ENCODE peak calls at places on chromosomes 11 and 22, in seven cellular contexts. M is BJ, G is A549, Z is heart left ventricle, A is choroid plexus epithelial cell, H is lung, U is foreskin fibroblast. E is an unnamed sample.

GRCh38 chr22:37784829-37785495 is 22.8 kb upstream of the GCAT start:
- DNase-seq in M (no peak), G (no peak), Z (no peak), A (no peak), H (no peak), U (no peak), E (no peak)

GRCh38 chr11:93735627-93736026 is 5.7 kb downstream of the TAF1D start:
- DNase-seq in M (no peak), G (no peak), Z (no peak), A (no peak), H (no peak), U (no peak), E (no peak)

GRCh38 chr11:118524356-118524755 is 2.9 kb upstream of the TTC36 start:
- DNase-seq in M (no peak), G (no peak), Z (peak; percentile 35), A (no peak), H (no peak), U (no peak), E (no peak)

GRCh38 chr11:100753562-100753961 is 66.5 kb downstream of the ARHGAP42 start:
- DNase-seq in M (no peak), G (no peak), Z (no peak), A (no peak), H (no peak), U (no peak), E (no peak)

GRCh38 chr11:131734871-131735270 is 364.5 kb downstream of the NTM start:
- DNase-seq in M (no peak), G (no peak), Z (no peak), A (no peak), H (no peak), U (no peak), E (no peak)

GRCh38 chr11:64447717-64448598 is 89.0 kb downstream of the RPS6KA4 start:
- DNase-seq in M (no peak), G (no peak), Z (peak; percentile 58), A (peak; percentile 9), H (no peak), U (peak; percentile 48), E (no peak)

GRCh38 chr22:36541831-36542391 is 12.9 kb upstream of the EIF3D start:
- DNase-seq in M (peak; percentile 65), G (peak; percentile 69), Z (no peak), A (peak; percentile 87), H (no peak), U (peak; percentile 81), E (peak; percentile 74)

GRCh38 chr11:130647371-130647770 is 198.9 kb downstream of the ADAMTS15 start:
- DNase-seq in M (no peak), G (no peak), Z (no peak), A (no peak), H (no peak), U (no peak), E (no peak)

GRCh38 chr11:15672822-15673221 is 558.1 kb downstream of the INSC start:
- DNase-seq in M (no peak), G (no peak), Z (no peak), A (no peak), H (peak; percentile 13), U (no peak), E (no peak)

GRCh38 chr11:121630041-121630440 is 177.3 kb upstream of the SORL1-AS1 start:
- DNase-seq in M (no peak), G (no peak), Z (no peak), A (peak; percentile 87), H (no peak), U (peak; percentile 89), E (no peak)

GRCh38 chr11:71505001-71505400 is 22.1 kb upstream of the KRTAP5-7 start:
- DNase-seq in M (no peak), G (no peak), Z (no peak), A (no peak), H (no peak), U (no peak), E (no peak)

GRCh38 chr22:37749831-37750595 is 53.2 kb downstream of the TRIOBP start:
- DNase-seq in M (no peak), G (no peak), Z (peak; percentile 73), A (peak; percentile 68), H (no peak), U (peak; percentile 91), E (no peak)

GRCh38 chr11:44564198-44564597 is 1.3 kb upstream of the CD82 start:
- DNase-seq in M (no peak), G (no peak), Z (no peak), A (no peak), H (no peak), U (no peak), E (peak; percentile 14)

GRCh38 chr11:44564653-44565007 is 833 bp upstream of the CD82 start:
- DNase-seq in M (peak; percentile 40), G (no peak), Z (peak; percentile 91), A (peak; percentile 75), H (peak; percentile 75), U (peak; percentile 93), E (no peak)

GRCh38 chr11:44565746-44566558 is 489 bp downstream of the CD82 start:
- DNase-seq in M (no peak), G (no peak), Z (no peak), A (no peak), H (no peak), U (no peak), E (peak; percentile 26)

GRCh38 chr11:44566559-44566949 is 1.1 kb downstream of the CD82 start:
- DNase-seq in M (no peak), G (no peak), Z (no peak), A (no peak), H (no peak), U (no peak), E (peak; percentile 22)

DNA sequence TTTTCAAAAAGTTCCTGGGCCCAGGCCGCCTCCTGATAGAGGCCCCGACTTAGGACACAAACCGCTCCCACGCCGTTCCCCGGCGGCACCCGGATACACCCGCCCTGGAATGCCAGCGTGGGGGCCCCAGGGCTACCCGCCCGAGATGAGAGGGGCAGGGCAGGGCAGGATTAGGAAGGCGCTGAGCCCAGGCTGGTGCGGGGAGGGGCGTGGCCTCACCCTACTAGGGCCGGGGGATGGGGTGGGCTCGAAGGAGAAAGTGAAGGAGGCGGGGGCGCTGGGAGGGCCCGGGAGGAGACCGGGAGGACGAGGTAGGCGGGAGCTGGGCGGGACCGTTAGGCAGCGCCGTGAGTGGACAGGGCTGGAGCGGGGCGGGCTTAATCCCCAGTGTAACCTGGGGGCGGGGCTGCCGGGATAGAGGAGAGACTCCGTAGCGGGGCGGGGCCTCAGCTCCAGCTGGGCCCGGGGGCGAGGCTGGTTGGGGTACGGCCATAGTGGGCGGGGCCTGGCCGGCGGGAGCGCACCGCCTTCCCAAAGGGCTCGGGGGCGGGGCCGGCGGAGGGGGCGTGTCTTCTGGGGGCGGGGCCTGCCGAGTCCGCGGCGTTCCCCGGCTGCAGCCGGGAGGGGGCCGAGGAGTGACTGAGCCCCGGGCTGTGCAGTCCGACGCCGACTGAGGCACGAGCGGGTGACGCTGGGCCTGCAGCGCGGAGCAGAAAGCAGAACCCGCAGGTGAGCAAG is at the start of gene CD82:
- DNase-seq in M (peak; percentile 86), G (peak; percentile 96), Z (peak; percentile 100), A (peak; percentile 99), H (peak; percentile 100), U (peak; percentile 99), E (peak; percentile 99)
- TF ChIP-seq CTCF in M (peak; percentile 39), G (no peak), Z (peak; percentile 40), A (no peak), H (no peak), U (no peak), E (peak; percentile 30)

GRCh38 chr11:128555606-128556005 is 31.8 kb downstream of the ETS1 start:
- DNase-seq in M (no peak), G (peak; percentile 24), Z (no peak), A (peak; percentile 54), H (no peak), U (peak; percentile 27), E (no peak)
- TF ChIP-seq CTCF in M (peak; percentile 46), G (no peak), Z (peak; percentile 21), A (peak; percentile 73), H (no peak), U (peak; percentile 54), E (no peak)

GRCh38 chr22:33272866-33273265 is 214.7 kb upstream of the SYN3 start:
- DNase-seq in M (no peak), G (no peak), Z (no peak), A (no peak), H (no peak), U (no peak), E (no peak)

GRCh38 chr22:33272180-33272579 is 214.0 kb upstream of the SYN3 start:
- DNase-seq in M (no peak), G (peak; percentile 14), Z (no peak), A (no peak), H (no peak), U (no peak), E (no peak)

GRCh38 chr22:33271390-33272161 is 213.4 kb upstream of the SYN3 start:
- DNase-seq in M (no peak), G (no peak), Z (peak; percentile 75), A (peak; percentile 17), H (no peak), U (no peak), E (no peak)

GRCh38 chr22:33274941-33275443 is 216.8 kb upstream of the SYN3 start:
- DNase-seq in M (no peak), G (no peak), Z (no peak), A (no peak), H (no peak), U (no peak), E (no peak)

GRCh38 chr22:33274214-33274828 is 216.1 kb upstream of the SYN3 start:
- DNase-seq in M (no peak), G (peak; percentile 22), Z (no peak), A (peak; percentile 6), H (no peak), U (no peak), E (peak; percentile 44)
- TF ChIP-seq CTCF in M (peak; percentile 47), G (no peak), Z (no peak), A (peak; percentile 50), H (no peak), U (peak; percentile 41), E (peak; percentile 44)

GRCh38 chr22:50473088-50473487 is 1.7 kb downstream of the SBF1 start:
- DNase-seq in M (no peak), G (peak; percentile 41), Z (no peak), A (no peak), H (no peak), U (peak; percentile 11), E (peak; percentile 72)
- TF ChIP-seq CTCF in M (peak; percentile 40), G (peak; percentile 8), Z (no peak), A (peak; percentile 45), H (no peak), U (peak; percentile 35), E (peak; percentile 57)

GRCh38 chr22:46537946-46538815 is 761 bp upstream of the CELSR1 start:
- DNase-seq in M (no peak), G (peak; percentile 70), Z (no peak), A (peak; percentile 52), H (no peak), U (peak; percentile 44), E (no peak)

GRCh38 chr22:46535876-46536558 is 1.4 kb downstream of the CELSR1 start:
- DNase-seq in M (no peak), G (peak; percentile 48), Z (no peak), A (no peak), H (no peak), U (no peak), E (no peak)

GRCh38 chr22:46534901-46535630 is 2.4 kb downstream of the CELSR1 start:
- DNase-seq in M (no peak), G (no peak), Z (no peak), A (no peak), H (no peak), U (no peak), E (no peak)

GRCh38 chr22:46537221-46537945 is at the start of gene CELSR1:
- DNase-seq in M (no peak), G (peak; percentile 77), Z (no peak), A (peak; percentile 28), H (peak; percentile 79), U (peak; percentile 35), E (peak; percentile 25)

GRCh38 chr22:46536559-46537220 is 730 bp downstream of the CELSR1 start:
- DNase-seq in M (no peak), G (peak; percentile 24), Z (no peak), A (no peak), H (no peak), U (no peak), E (no peak)
- TF ChIP-seq CTCF in M (no peak), G (no peak), Z (no peak), A (no peak), H (no peak), U (no peak), E (no peak)